ENCODE peak calls at places on chromosomes 6 and 20, in six cellular contexts. I is T follicular helper cell; A is G401; C is CD8-positive, alpha-beta memory T cell; L is cardiac muscle cell; Q is hypothalamus. Z is an unnamed sample.

GRCh38 chr20:10568032-10568431 is 105.8 kb downstream of the JAG1 start:
- DNase-seq in L (no peak), Q (no peak), A (no peak), I (no peak), C (no peak), Z (no peak)

GRCh38 chr6:52221302-52221701 is 23.0 kb downstream of the IL17F start:
- DNase-seq in A (no peak), L (no peak), C (no peak), Q (no peak), I (no peak), Z (no peak)

GRCh38 chr20:46021361-46022359 is 7.4 kb upstream of the SLC12A5 start:
- DNase-seq in Q (peak; percentile 48), I (no peak), A (peak; percentile 63), C (peak; percentile 63), L (peak; percentile 95), Z (no peak)

GRCh38 chr6:128412680-128413079 is 107.7 kb downstream of the PTPRK start:
- DNase-seq in Q (no peak), A (no peak), L (no peak), C (no peak), I (no peak), Z (no peak)

GRCh38 chr6:40900791-40901190 is 138.2 kb downstream of the UNC5CL start:
- DNase-seq in I (no peak), L (peak; percentile 19), C (no peak), Q (no peak), A (peak; percentile 72), Z (no peak)

GRCh38 chr6:151388997-151389639 is 2.2 kb downstream of the ZBTB2 start:
- DNase-seq in A (no peak), I (no peak), Q (no peak), C (no peak), L (no peak), Z (no peak)

GRCh38 chr20:64065062-64065972 is 2.3 kb downstream of the TCEA2 start:
- DNase-seq in Q (no peak), I (no peak), A (no peak), L (no peak), C (no peak), Z (no peak)

GRCh38 chr6:142322504-142323198 is 20.8 kb downstream of the ADGRG6 start:
- DNase-seq in A (no peak), Q (no peak), L (no peak), C (no peak), I (no peak), Z (no peak)

GRCh38 chr6:38355519-38355918 is 284.2 kb downstream of the BTBD9 start:
- DNase-seq in Q (no peak), I (no peak), L (no peak), C (no peak), A (no peak), Z (no peak)

GRCh38 chr6:35050291-35050987 is 90.7 kb downstream of the TCP11 start:
- DNase-seq in C (no peak), Q (no peak), I (no peak), L (no peak), A (peak; percentile 31), Z (no peak)

GRCh38 chr6:583639-584038 is 73.3 kb downstream of the HUS1B start:
- DNase-seq in L (peak; percentile 31), I (no peak), Q (no peak), C (no peak), A (peak; percentile 43), Z (no peak)

GRCh38 chr20:59560588-59561227 is 43.6 kb upstream of the PHACTR3 start:
- DNase-seq in L (no peak), I (no peak), C (no peak), A (peak; percentile 62), Q (no peak), Z (no peak)

GRCh38 chr20:38034961-38035360 is 1.4 kb downstream of the RPRD1B start:
- DNase-seq in I (no peak), L (no peak), Q (no peak), C (no peak), A (no peak), Z (no peak)

GRCh38 chr6:44029489-44030185 is 97.6 kb downstream of the MRPL14 start:
- DNase-seq in A (no peak), I (no peak), L (no peak), Q (no peak), C (no peak), Z (no peak)

GRCh38 chr6:156832166-156832743 is 55.1 kb downstream of the ARID1B start:
- DNase-seq in Q (no peak), C (no peak), A (peak; percentile 70), L (no peak), I (no peak), Z (no peak)

GRCh38 chr6:129744201-129744879 is 34.4 kb upstream of the ARHGAP18 start:
- DNase-seq in I (no peak), Q (no peak), L (no peak), C (no peak), A (no peak), Z (no peak)

GRCh38 chr20:21280496-21281016 is 22.6 kb upstream of the XRN2 start:
- DNase-seq in Q (no peak), I (no peak), A (no peak), C (no peak), L (no peak), Z (no peak)

GRCh38 chr6:149190228-149190831 is 127.2 kb upstream of the TAB2 start:
- DNase-seq in I (no peak), Q (no peak), L (no peak), C (peak; percentile 50), A (no peak), Z (no peak)

GRCh38 chr6:159977242-159978214 is 8.6 kb downstream of the IGF2R start:
- DNase-seq in Q (no peak), A (peak; percentile 17), C (no peak), L (no peak), I (no peak), Z (no peak)

GRCh38 chr6:34243901-34244884 is 4.6 kb downstream of the SMIM29 start:
- DNase-seq in L (no peak), I (no peak), Q (no peak), C (no peak), A (no peak), Z (peak; percentile 43)

GRCh38 chr6:1103027-1103426 is 208.9 kb upstream of the FOXQ1 start:
- DNase-seq in Q (no peak), A (no peak), C (no peak), I (no peak), L (peak; percentile 35), Z (no peak)

GRCh38 chr20:23143098-23143497 is 57.0 kb upstream of the CD93 start:
- DNase-seq in C (no peak), L (peak; percentile 37), A (no peak), I (no peak), Q (no peak), Z (no peak)

GRCh38 chr6:111490067-111490466 is 7.0 kb upstream of the REV3L start:
- DNase-seq in L (no peak), I (no peak), A (no peak), Q (no peak), C (no peak), Z (no peak)

GRCh38 chr20:13821876-13822275 is 37.0 kb downstream of the NDUFAF5 start:
- DNase-seq in Q (no peak), I (no peak), A (no peak), C (no peak), L (no peak), Z (no peak)

GRCh38 chr6:41072836-41073202 is at the start of gene NFYA:
- DNase-seq in C (no peak), A (no peak), L (peak; percentile 100), I (peak; percentile 100), Q (peak; percentile 100), Z (peak; percentile 99)

GRCh38 chr6:141513830-141514229 is 618.9 kb upstream of the GJE1 start:
- DNase-seq in C (no peak), Q (no peak), A (no peak), I (no peak), L (no peak), Z (no peak)

GRCh38 chr6:152176219-152176745 is 368.8 kb downstream of the ESR1 start:
- DNase-seq in L (no peak), I (no peak), A (no peak), Q (no peak), C (no peak), Z (no peak)

GRCh38 chr20:51340451-51340840 is 202.1 kb downstream of the NFATC2 start:
- DNase-seq in C (no peak), I (no peak), Q (no peak), A (no peak), L (no peak), Z (no peak)

GRCh38 chr20:57664476-57664875 is 44.2 kb upstream of the ZBP1 start:
- DNase-seq in A (no peak), L (no peak), I (no peak), Q (no peak), C (peak; percentile 24), Z (no peak)

GRCh38 chr6:44036196-44036595 is 91.1 kb downstream of the MRPL14 start:
- DNase-seq in C (peak; percentile 18), Q (no peak), L (no peak), I (no peak), A (no peak), Z (no peak)

Z was measured in tibial nerve.